ENCODE peak calls at places on chromosomes 7 and 10, in four cellular contexts. One of them, this sample, is unnamed.

GRCh38 chr7:45598697-45599520 is 24.7 kb downstream of the ADCY1 start:
- DNase-seq in PC-9: no peak
- DNase-seq in MM.1S: no peak
- DNase-seq in H1: no peak
- DNase-seq in this sample: peak; percentile 47

GRCh38 chr10:24703700-24704099 is 20.0 kb downstream of the ARHGAP21 start:
- DNase-seq in PC-9: no peak
- DNase-seq in H1: no peak
- DNase-seq in MM.1S: no peak
- DNase-seq in this sample: no peak

GRCh38 chr10:13263591-13263990 is 29.4 kb upstream of the UCMA start:
- DNase-seq in MM.1S: no peak
- DNase-seq in H1: no peak
- DNase-seq in PC-9: no peak
- DNase-seq in this sample: no peak

GRCh38 chr7:87398441-87398840 is 53.0 kb downstream of the CROT start:
- DNase-seq in PC-9: peak; percentile 33
- DNase-seq in H1: no peak
- DNase-seq in MM.1S: no peak
- DNase-seq in this sample: no peak

GRCh38 chr7:12839508-12840153 is 152.2 kb downstream of the ARL4A start:
- DNase-seq in H1: peak; percentile 5
- DNase-seq in MM.1S: no peak
- DNase-seq in PC-9: no peak
- DNase-seq in this sample: no peak

GRCh38 chr7:98329100-98329871 is 47.8 kb downstream of the BRI3 start:
- DNase-seq in PC-9: no peak
- DNase-seq in H1: no peak
- DNase-seq in MM.1S: no peak
- DNase-seq in this sample: no peak

GRCh38 chr10:113131611-113132330 is 181.7 kb downstream of the TCF7L2 start:
- DNase-seq in MM.1S: no peak
- DNase-seq in PC-9: no peak
- DNase-seq in H1: no peak
- DNase-seq in this sample: no peak

GRCh38 chr7:77413128-77413527 is 3.0 kb downstream of the GSAP start:
- DNase-seq in MM.1S: no peak
- DNase-seq in PC-9: no peak
- DNase-seq in H1: no peak
- DNase-seq in this sample: no peak

GRCh38 chr7:69109879-69110278 is 488.4 kb upstream of the AUTS2 start:
- DNase-seq in H1: no peak
- DNase-seq in MM.1S: no peak
- DNase-seq in PC-9: no peak
- DNase-seq in this sample: no peak

GRCh38 chr7:140008755-140009610 is 53.8 kb downstream of the PARP12 start:
- DNase-seq in MM.1S: no peak
- DNase-seq in H1: no peak
- DNase-seq in PC-9: no peak
- DNase-seq in this sample: no peak

GRCh38 chr7:131897016-131897789 is 340.8 kb upstream of the PODXL start:
- DNase-seq in MM.1S: no peak
- DNase-seq in PC-9: no peak
- DNase-seq in H1: peak; percentile 17
- DNase-seq in this sample: no peak

GRCh38 chr7:128174391-128174790 is 66.7 kb upstream of the LEP start:
- DNase-seq in MM.1S: no peak
- DNase-seq in H1: no peak
- DNase-seq in PC-9: no peak
- DNase-seq in this sample: no peak

GRCh38 chr7:144565586-144565985 is 162.1 kb upstream of the NOBOX start:
- DNase-seq in PC-9: no peak
- DNase-seq in MM.1S: no peak
- DNase-seq in H1: no peak
- DNase-seq in this sample: no peak

GRCh38 chr7:67821116-67821515 is 824.5 kb downstream of the TYW1 start:
- DNase-seq in PC-9: no peak
- DNase-seq in H1: no peak
- DNase-seq in MM.1S: no peak
- DNase-seq in this sample: no peak

GRCh38 chr10:60397792-60398191 is 8.1 kb upstream of the ANK3 start:
- DNase-seq in MM.1S: no peak
- DNase-seq in H1: no peak
- DNase-seq in PC-9: no peak
- DNase-seq in this sample: no peak

GRCh38 chr7:143002856-143003255 is 24.1 kb downstream of the OR9A2 start:
- DNase-seq in H1: no peak
- DNase-seq in PC-9: no peak
- DNase-seq in MM.1S: no peak
- DNase-seq in this sample: no peak

GRCh38 chr10:67837519-67838314 is at the start of gene DNAJC12:
- DNase-seq in PC-9: no peak
- DNase-seq in MM.1S: peak; percentile 69
- DNase-seq in H1: no peak
- DNase-seq in this sample: no peak

GRCh38 chr7:103915958-103916357 is 73.5 kb downstream of the RELN start:
- DNase-seq in H1: no peak
- DNase-seq in PC-9: no peak
- DNase-seq in MM.1S: no peak
- DNase-seq in this sample: no peak

GRCh38 chr7:88101769-88102168 is 118.1 kb downstream of the SRI start:
- DNase-seq in MM.1S: no peak
- DNase-seq in PC-9: no peak
- DNase-seq in H1: no peak
- DNase-seq in this sample: no peak

GRCh38 chr10:33798754-33799153 is 464.3 kb upstream of the NRP1 start:
- DNase-seq in MM.1S: no peak
- DNase-seq in PC-9: no peak
- DNase-seq in H1: no peak
- DNase-seq in this sample: peak; percentile 13

GRCh38 chr7:516606-517456 is 2.8 kb downstream of the PDGFA start:
- DNase-seq in MM.1S: no peak
- DNase-seq in PC-9: peak; percentile 74
- DNase-seq in H1: no peak
- DNase-seq in this sample: peak; percentile 82

GRCh38 chr7:34013421-34013820 is 108.1 kb downstream of the BMPER start:
- DNase-seq in H1: no peak
- DNase-seq in MM.1S: no peak
- DNase-seq in PC-9: no peak
- DNase-seq in this sample: no peak

GRCh38 chr7:151738925-151739324 is 138.0 kb downstream of the PRKAG2 start:
- DNase-seq in PC-9: no peak
- DNase-seq in MM.1S: no peak
- DNase-seq in H1: no peak
- DNase-seq in this sample: no peak

GRCh38 chr10:69093933-69094332 is 6.0 kb downstream of the SRGN start:
- DNase-seq in MM.1S: no peak
- DNase-seq in PC-9: no peak
- DNase-seq in H1: no peak
- DNase-seq in this sample: no peak

GRCh38 chr10:77566228-77566627 is 71.4 kb downstream of the KCNMA1 start:
- DNase-seq in MM.1S: no peak
- DNase-seq in PC-9: no peak
- DNase-seq in H1: no peak
- DNase-seq in this sample: no peak

GRCh38 chr10:71647526-71648354 is 71.8 kb downstream of the C10orf105 start:
- DNase-seq in PC-9: no peak
- DNase-seq in MM.1S: no peak
- DNase-seq in H1: no peak
- DNase-seq in this sample: no peak

GRCh38 chr10:29120216-29120615 is 168.7 kb upstream of the LYZL1 start:
- DNase-seq in MM.1S: no peak
- DNase-seq in H1: no peak
- DNase-seq in PC-9: peak; percentile 68
- DNase-seq in this sample: no peak

GRCh38 chr10:114172241-114172640 is 1.8 kb downstream of the CCDC186 start:
- DNase-seq in MM.1S: no peak
- DNase-seq in H1: no peak
- DNase-seq in PC-9: no peak
- DNase-seq in this sample: no peak

GRCh38 chr7:138917771-138918170 is 63.4 kb downstream of the KIAA1549 start:
- DNase-seq in PC-9: no peak
- DNase-seq in H1: no peak
- DNase-seq in MM.1S: no peak
- DNase-seq in this sample: no peak

GRCh38 chr7:149166142-149166541 is 18.9 kb downstream of the ZNF398 start:
- DNase-seq in MM.1S: no peak
- DNase-seq in PC-9: no peak
- DNase-seq in H1: no peak
- DNase-seq in this sample: no peak

GRCh38 chr10:35194906-35195305 is 68.3 kb downstream of the CREM start:
- DNase-seq in MM.1S: no peak
- DNase-seq in PC-9: no peak
- DNase-seq in H1: no peak
- DNase-seq in this sample: no peak

GRCh38 chr7:100008525-100008924 is 6.9 kb upstream of the ZKSCAN1 start:
- DNase-seq in PC-9: peak; percentile 42
- DNase-seq in H1: no peak
- DNase-seq in MM.1S: no peak
- DNase-seq in this sample: no peak
- H3K4me1 ChIP-seq in PC-9: peaks cover 7% of the 10 kb centered on the region
- H3K4me1 ChIP-seq in H1: no peaks in the 10 kb centered on the region
- H3K4me1 ChIP-seq in MM.1S: no peaks in the 10 kb centered on the region
- H3K4me1 ChIP-seq in this sample: no peaks in the 10 kb centered on the region

DNA sequence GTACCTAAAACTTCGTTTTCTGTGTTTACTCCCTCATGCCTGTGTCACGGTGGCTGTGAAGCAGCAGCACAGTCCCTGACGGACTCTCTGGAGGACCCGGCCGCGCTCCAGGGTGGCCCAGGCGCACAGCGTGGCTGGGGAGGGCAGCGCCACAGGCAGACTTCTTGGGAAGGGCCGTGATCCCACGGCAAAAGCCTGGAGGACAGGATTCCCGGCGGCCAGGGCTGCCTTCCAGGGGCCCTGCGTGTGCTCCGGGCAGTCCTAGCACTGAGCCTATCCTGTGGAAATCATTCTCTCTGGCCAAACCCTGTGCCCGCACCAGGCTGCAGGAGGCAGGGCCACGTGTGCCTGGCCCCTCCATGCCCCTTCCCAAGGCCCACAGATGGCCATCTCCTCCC is 244.2 kb downstream of the MAD1L1 start:
- DNase-seq in PC-9: no peak
- DNase-seq in H1: no peak
- DNase-seq in MM.1S: no peak
- DNase-seq in this sample: no peak
- H3K4me1 ChIP-seq in PC-9: no peaks in the 10 kb centered on the region
- H3K4me1 ChIP-seq in H1: no peaks in the 10 kb centered on the region
- H3K4me1 ChIP-seq in MM.1S: no peaks in the 10 kb centered on the region
- H3K4me1 ChIP-seq in this sample: peaks cover 20% of the 10 kb centered on the region

DNA sequence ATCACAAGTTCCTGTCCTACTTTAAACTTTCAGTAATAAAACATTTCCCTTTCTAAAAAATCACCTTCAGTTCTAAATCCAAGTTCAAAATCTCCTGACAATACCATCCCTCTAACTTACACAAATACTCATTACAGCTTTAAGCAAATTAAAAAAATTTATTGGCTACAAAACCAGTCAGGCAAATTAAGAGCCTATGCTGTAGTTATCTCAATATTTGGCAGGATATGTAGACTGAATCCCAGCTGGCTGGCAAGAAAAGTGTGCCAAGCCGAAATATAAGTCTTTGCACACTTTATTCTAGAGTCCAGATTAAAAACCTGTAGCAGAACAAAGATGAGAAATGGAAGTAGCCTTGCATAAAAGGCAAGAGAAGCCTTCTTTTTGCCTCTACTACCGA is 9.5 kb downstream of the WAPL start:
- DNase-seq in H1: no peak
- DNase-seq in MM.1S: no peak
- DNase-seq in PC-9: no peak
- DNase-seq in this sample: no peak
- H3K4me1 ChIP-seq in H1: peaks cover 3% of the 10 kb centered on the region
- H3K4me1 ChIP-seq in MM.1S: peaks cover 8% of the 10 kb centered on the region
- H3K4me1 ChIP-seq in PC-9: no peaks in the 10 kb centered on the region
- H3K4me1 ChIP-seq in this sample: no peaks in the 10 kb centered on the region

GRCh38 chr10:122014652-122015248 is 25.8 kb downstream of the TACC2 start:
- DNase-seq in H1: no peak
- DNase-seq in MM.1S: no peak
- DNase-seq in PC-9: no peak
- DNase-seq in this sample: no peak

GRCh38 chr10:122007415-122007814 is 18.5 kb downstream of the TACC2 start:
- DNase-seq in MM.1S: no peak
- DNase-seq in PC-9: no peak
- DNase-seq in H1: no peak
- DNase-seq in this sample: no peak

GRCh38 chr10:122013311-122013780 is 24.4 kb downstream of the TACC2 start:
- DNase-seq in MM.1S: no peak
- DNase-seq in PC-9: no peak
- DNase-seq in H1: no peak
- DNase-seq in this sample: no peak

GRCh38 chr10:122012731-122013130 is 23.8 kb downstream of the TACC2 start:
- DNase-seq in PC-9: no peak
- DNase-seq in MM.1S: no peak
- DNase-seq in H1: no peak
- DNase-seq in this sample: no peak

DNA sequence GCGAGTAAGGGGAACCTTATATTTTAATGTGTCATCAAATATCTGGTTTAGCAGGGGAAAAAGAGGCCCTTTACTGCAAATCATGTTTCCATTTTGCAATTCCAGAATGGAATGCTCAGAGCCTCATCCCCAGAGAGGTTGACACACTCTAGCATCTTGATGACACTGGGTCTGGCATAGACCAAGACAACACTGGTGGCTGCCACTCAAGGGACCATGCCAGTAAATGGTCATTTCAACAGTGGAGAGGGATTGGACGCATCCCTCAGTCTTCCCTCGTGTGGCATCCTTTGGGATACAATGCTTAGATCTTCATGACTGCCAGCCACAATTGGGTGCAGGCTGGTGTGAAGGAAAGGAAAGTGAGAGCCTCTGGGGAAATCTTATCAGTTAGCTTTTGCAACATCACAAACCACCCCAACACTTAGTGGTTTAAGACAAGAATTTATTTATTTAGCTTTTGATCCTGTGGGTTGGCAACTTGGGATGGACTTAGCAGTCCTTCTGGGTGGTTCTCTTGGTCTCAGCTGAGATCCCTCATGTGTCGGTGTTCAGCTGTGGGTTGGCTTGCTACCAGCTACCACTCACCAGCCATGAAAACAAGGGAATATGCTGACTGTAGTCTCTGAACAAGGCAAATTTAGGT is 21.6 kb downstream of the TACC2 start:
- DNase-seq in MM.1S: no peak
- DNase-seq in PC-9: no peak
- DNase-seq in H1: no peak
- DNase-seq in this sample: no peak
- H3K4me1 ChIP-seq in MM.1S: no peaks in the 10 kb centered on the region
- H3K4me1 ChIP-seq in PC-9: no peaks in the 10 kb centered on the region
- H3K4me1 ChIP-seq in H1: no peaks in the 10 kb centered on the region
- H3K4me1 ChIP-seq in this sample: no peaks in the 10 kb centered on the region

DNA sequence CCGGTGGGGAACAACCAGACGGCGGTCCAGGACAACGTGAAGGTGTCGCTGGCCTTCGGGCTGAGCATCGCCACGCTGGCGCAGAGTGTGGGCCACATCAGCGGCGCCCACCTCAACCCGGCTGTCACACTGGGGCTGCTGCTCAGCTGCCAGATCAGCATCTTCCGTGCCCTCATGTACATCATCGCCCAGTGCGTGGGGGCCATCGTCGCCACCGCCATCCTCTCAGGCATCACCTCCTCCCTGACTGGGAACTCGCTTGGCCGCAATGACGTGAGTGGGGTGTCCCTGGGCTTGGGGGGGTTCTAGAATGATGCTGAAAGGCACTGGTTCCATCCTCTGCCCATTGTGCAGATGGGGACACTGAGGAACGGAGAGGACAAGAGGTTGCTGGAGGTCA is 368 bp downstream of the AQP1 start:
- DNase-seq in PC-9: no peak
- DNase-seq in MM.1S: no peak
- DNase-seq in H1: no peak
- DNase-seq in this sample: no peak
- H3K4me1 ChIP-seq in PC-9: peaks cover 30% of the 10 kb centered on the region
- H3K4me1 ChIP-seq in MM.1S: no peaks in the 10 kb centered on the region
- H3K4me1 ChIP-seq in H1: peaks cover 9% of the 10 kb centered on the region
- H3K4me1 ChIP-seq in this sample: peaks cover 98% of the 10 kb centered on the region

This sample was measured in right atrium auricular region.